ENCODE peak calls at places on chromosomes 5 and 9, in eight cellular contexts. One of them, this sample, is unnamed.

GRCh38 chr5:160957312-160957711 is 105.3 kb upstream of the ATP10B start:
- DNase-seq in activated T-helper 1 cell treated with Interleukin-2 at 50 U/mL for 16 hours: no peak
- DNase-seq in breast epithelium: no peak
- DNase-seq in lung microvascular endothelial cell: no peak
- DNase-seq in head of caudate nucleus: no peak
- DNase-seq in H4: no peak
- DNase-seq in cardiac muscle cell: no peak
- DNase-seq in HT1080: no peak
- DNase-seq in this sample: no peak

GRCh38 chr5:157568717-157569116 is 6.9 kb downstream of the ADAM19 start:
- DNase-seq in activated T-helper 1 cell treated with Interleukin-2 at 50 U/mL for 16 hours: no peak
- DNase-seq in breast epithelium: no peak
- DNase-seq in lung microvascular endothelial cell: peak; percentile 53
- DNase-seq in head of caudate nucleus: peak; percentile 39
- DNase-seq in H4: no peak
- DNase-seq in cardiac muscle cell: no peak
- DNase-seq in HT1080: no peak
- DNase-seq in this sample: no peak

GRCh38 chr9:21402387-21403247 is 6.3 kb upstream of the IFNA8 start:
- DNase-seq in activated T-helper 1 cell treated with Interleukin-2 at 50 U/mL for 16 hours: no peak
- DNase-seq in breast epithelium: no peak
- DNase-seq in lung microvascular endothelial cell: no peak
- DNase-seq in head of caudate nucleus: peak; percentile 61
- DNase-seq in H4: no peak
- DNase-seq in cardiac muscle cell: peak; percentile 21
- DNase-seq in HT1080: no peak
- DNase-seq in this sample: no peak

GRCh38 chr5:6201626-6202025 is 176.7 kb downstream of the MED10 start:
- DNase-seq in activated T-helper 1 cell treated with Interleukin-2 at 50 U/mL for 16 hours: no peak
- DNase-seq in breast epithelium: no peak
- DNase-seq in lung microvascular endothelial cell: no peak
- DNase-seq in head of caudate nucleus: no peak
- DNase-seq in H4: no peak
- DNase-seq in cardiac muscle cell: peak; percentile 1
- DNase-seq in HT1080: peak; percentile 70
- DNase-seq in this sample: no peak

GRCh38 chr5:31407921-31408714 is 123.8 kb downstream of the DROSHA start:
- DNase-seq in activated T-helper 1 cell treated with Interleukin-2 at 50 U/mL for 16 hours: no peak
- DNase-seq in breast epithelium: no peak
- DNase-seq in lung microvascular endothelial cell: no peak
- DNase-seq in head of caudate nucleus: no peak
- DNase-seq in H4: no peak
- DNase-seq in cardiac muscle cell: no peak
- DNase-seq in HT1080: peak; percentile 14
- DNase-seq in this sample: no peak

GRCh38 chr5:147455321-147455720 is 54.5 kb downstream of the DPYSL3 start:
- DNase-seq in activated T-helper 1 cell treated with Interleukin-2 at 50 U/mL for 16 hours: no peak
- DNase-seq in breast epithelium: no peak
- DNase-seq in lung microvascular endothelial cell: no peak
- DNase-seq in head of caudate nucleus: no peak
- DNase-seq in H4: peak; percentile 56
- DNase-seq in cardiac muscle cell: peak; percentile 97
- DNase-seq in HT1080: no peak
- DNase-seq in this sample: no peak

GRCh38 chr9:6055213-6055612 is 39.8 kb upstream of the RANBP6 start:
- DNase-seq in activated T-helper 1 cell treated with Interleukin-2 at 50 U/mL for 16 hours: no peak
- DNase-seq in breast epithelium: no peak
- DNase-seq in lung microvascular endothelial cell: peak; percentile 73
- DNase-seq in head of caudate nucleus: no peak
- DNase-seq in H4: peak; percentile 68
- DNase-seq in cardiac muscle cell: peak; percentile 98
- DNase-seq in HT1080: peak; percentile 85
- DNase-seq in this sample: no peak

GRCh38 chr5:138541511-138541910 is 1.5 kb downstream of the ETF1 start:
- DNase-seq in activated T-helper 1 cell treated with Interleukin-2 at 50 U/mL for 16 hours: no peak
- DNase-seq in breast epithelium: no peak
- DNase-seq in lung microvascular endothelial cell: no peak
- DNase-seq in head of caudate nucleus: no peak
- DNase-seq in H4: no peak
- DNase-seq in cardiac muscle cell: peak; percentile 24
- DNase-seq in HT1080: no peak
- DNase-seq in this sample: no peak

GRCh38 chr5:95725937-95726810 is 5.0 kb upstream of the RHOBTB3 start:
- DNase-seq in activated T-helper 1 cell treated with Interleukin-2 at 50 U/mL for 16 hours: no peak
- DNase-seq in breast epithelium: no peak
- DNase-seq in lung microvascular endothelial cell: no peak
- DNase-seq in head of caudate nucleus: no peak
- DNase-seq in H4: no peak
- DNase-seq in cardiac muscle cell: peak; percentile 46
- DNase-seq in HT1080: no peak
- DNase-seq in this sample: no peak

GRCh38 chr5:132253452-132254320 is 3.8 kb upstream of the PDLIM4 start:
- DNase-seq in activated T-helper 1 cell treated with Interleukin-2 at 50 U/mL for 16 hours: no peak
- DNase-seq in breast epithelium: no peak
- DNase-seq in lung microvascular endothelial cell: no peak
- DNase-seq in head of caudate nucleus: no peak
- DNase-seq in H4: no peak
- DNase-seq in cardiac muscle cell: no peak
- DNase-seq in HT1080: no peak
- DNase-seq in this sample: no peak

GRCh38 chr5:100270323-100270771 is 264.8 kb upstream of the FAM174A start:
- DNase-seq in activated T-helper 1 cell treated with Interleukin-2 at 50 U/mL for 16 hours: no peak
- DNase-seq in breast epithelium: no peak
- DNase-seq in lung microvascular endothelial cell: peak; percentile 1
- DNase-seq in head of caudate nucleus: no peak
- DNase-seq in H4: peak; percentile 53
- DNase-seq in cardiac muscle cell: no peak
- DNase-seq in HT1080: peak; percentile 79
- DNase-seq in this sample: no peak

GRCh38 chr5:9263656-9264055 is 282.2 kb downstream of the SEMA5A start:
- DNase-seq in activated T-helper 1 cell treated with Interleukin-2 at 50 U/mL for 16 hours: no peak
- DNase-seq in breast epithelium: no peak
- DNase-seq in lung microvascular endothelial cell: no peak
- DNase-seq in head of caudate nucleus: no peak
- DNase-seq in H4: no peak
- DNase-seq in cardiac muscle cell: no peak
- DNase-seq in HT1080: no peak
- DNase-seq in this sample: no peak

GRCh38 chr5:138770977-138771376 is 17.8 kb downstream of the CTNNA1 start:
- DNase-seq in activated T-helper 1 cell treated with Interleukin-2 at 50 U/mL for 16 hours: no peak
- DNase-seq in breast epithelium: no peak
- DNase-seq in lung microvascular endothelial cell: no peak
- DNase-seq in head of caudate nucleus: no peak
- DNase-seq in H4: no peak
- DNase-seq in cardiac muscle cell: no peak
- DNase-seq in HT1080: no peak
- DNase-seq in this sample: no peak

GRCh38 chr9:111621895-111622480 is 9.1 kb upstream of the DNAJC25 start:
- DNase-seq in activated T-helper 1 cell treated with Interleukin-2 at 50 U/mL for 16 hours: no peak
- DNase-seq in breast epithelium: no peak
- DNase-seq in lung microvascular endothelial cell: peak; percentile 72
- DNase-seq in head of caudate nucleus: peak; percentile 34
- DNase-seq in H4: peak; percentile 33
- DNase-seq in cardiac muscle cell: peak; percentile 69
- DNase-seq in HT1080: no peak
- DNase-seq in this sample: peak; percentile 49

GRCh38 chr9:81092057-81092456 is 597.3 kb downstream of the TLE1 start:
- DNase-seq in activated T-helper 1 cell treated with Interleukin-2 at 50 U/mL for 16 hours: no peak
- DNase-seq in breast epithelium: no peak
- DNase-seq in lung microvascular endothelial cell: no peak
- DNase-seq in head of caudate nucleus: no peak
- DNase-seq in H4: no peak
- DNase-seq in cardiac muscle cell: no peak
- DNase-seq in HT1080: no peak
- DNase-seq in this sample: no peak

GRCh38 chr9:127011772-127012171 is 97.2 kb downstream of the RALGPS1 start:
- DNase-seq in activated T-helper 1 cell treated with Interleukin-2 at 50 U/mL for 16 hours: no peak
- DNase-seq in breast epithelium: no peak
- DNase-seq in lung microvascular endothelial cell: no peak
- DNase-seq in head of caudate nucleus: no peak
- DNase-seq in H4: no peak
- DNase-seq in cardiac muscle cell: no peak
- DNase-seq in HT1080: no peak
- DNase-seq in this sample: no peak

GRCh38 chr9:95852059-95853032 is 23.1 kb upstream of the ERCC6L2 start:
- DNase-seq in activated T-helper 1 cell treated with Interleukin-2 at 50 U/mL for 16 hours: no peak
- DNase-seq in breast epithelium: no peak
- DNase-seq in lung microvascular endothelial cell: no peak
- DNase-seq in head of caudate nucleus: no peak
- DNase-seq in H4: no peak
- DNase-seq in cardiac muscle cell: no peak
- DNase-seq in HT1080: peak; percentile 71
- DNase-seq in this sample: no peak

GRCh38 chr9:127162046-127162445 is 39.6 kb upstream of the ANGPTL2 start:
- DNase-seq in activated T-helper 1 cell treated with Interleukin-2 at 50 U/mL for 16 hours: no peak
- DNase-seq in breast epithelium: peak; percentile 63
- DNase-seq in lung microvascular endothelial cell: no peak
- DNase-seq in head of caudate nucleus: no peak
- DNase-seq in H4: peak; percentile 42
- DNase-seq in cardiac muscle cell: no peak
- DNase-seq in HT1080: no peak
- DNase-seq in this sample: no peak

GRCh38 chr5:151047814-151048425 is 27.5 kb downstream of the GPX3 start:
- DNase-seq in activated T-helper 1 cell treated with Interleukin-2 at 50 U/mL for 16 hours: no peak
- DNase-seq in breast epithelium: no peak
- DNase-seq in lung microvascular endothelial cell: peak; percentile 44
- DNase-seq in head of caudate nucleus: peak; percentile 58
- DNase-seq in H4: no peak
- DNase-seq in cardiac muscle cell: peak; percentile 38
- DNase-seq in HT1080: no peak
- DNase-seq in this sample: no peak

GRCh38 chr5:88715503-88715902 is 167.5 kb downstream of the MEF2C start:
- DNase-seq in activated T-helper 1 cell treated with Interleukin-2 at 50 U/mL for 16 hours: no peak
- DNase-seq in breast epithelium: no peak
- DNase-seq in lung microvascular endothelial cell: no peak
- DNase-seq in head of caudate nucleus: no peak
- DNase-seq in H4: no peak
- DNase-seq in cardiac muscle cell: no peak
- DNase-seq in HT1080: no peak
- DNase-seq in this sample: no peak

GRCh38 chr9:36154213-36154952 is 14.8 kb upstream of the CCIN start:
- DNase-seq in activated T-helper 1 cell treated with Interleukin-2 at 50 U/mL for 16 hours: no peak
- DNase-seq in breast epithelium: no peak
- DNase-seq in lung microvascular endothelial cell: peak; percentile 95
- DNase-seq in head of caudate nucleus: peak; percentile 78
- DNase-seq in H4: no peak
- DNase-seq in cardiac muscle cell: peak; percentile 89
- DNase-seq in HT1080: peak; percentile 73
- DNase-seq in this sample: peak; percentile 71

GRCh38 chr9:92048924-92049625 is 66.1 kb downstream of the SPTLC1 start:
- DNase-seq in activated T-helper 1 cell treated with Interleukin-2 at 50 U/mL for 16 hours: no peak
- DNase-seq in breast epithelium: no peak
- DNase-seq in lung microvascular endothelial cell: no peak
- DNase-seq in head of caudate nucleus: no peak
- DNase-seq in H4: peak; percentile 40
- DNase-seq in cardiac muscle cell: no peak
- DNase-seq in HT1080: no peak
- DNase-seq in this sample: no peak

GRCh38 chr9:78612089-78612488 is 315.2 kb downstream of the PSAT1 start:
- DNase-seq in activated T-helper 1 cell treated with Interleukin-2 at 50 U/mL for 16 hours: no peak
- DNase-seq in breast epithelium: no peak
- DNase-seq in lung microvascular endothelial cell: no peak
- DNase-seq in head of caudate nucleus: no peak
- DNase-seq in H4: no peak
- DNase-seq in cardiac muscle cell: no peak
- DNase-seq in HT1080: peak; percentile 65
- DNase-seq in this sample: no peak

GRCh38 chr5:16957305-16958165 is 21.4 kb upstream of the MYO10 start:
- DNase-seq in activated T-helper 1 cell treated with Interleukin-2 at 50 U/mL for 16 hours: no peak
- DNase-seq in breast epithelium: no peak
- DNase-seq in lung microvascular endothelial cell: no peak
- DNase-seq in head of caudate nucleus: no peak
- DNase-seq in H4: peak; percentile 45
- DNase-seq in cardiac muscle cell: peak; percentile 92
- DNase-seq in HT1080: peak; percentile 100
- DNase-seq in this sample: peak; percentile 86

GRCh38 chr9:104895572-104895971 is 32.4 kb downstream of the ABCA1 start:
- DNase-seq in activated T-helper 1 cell treated with Interleukin-2 at 50 U/mL for 16 hours: no peak
- DNase-seq in breast epithelium: no peak
- DNase-seq in lung microvascular endothelial cell: no peak
- DNase-seq in head of caudate nucleus: no peak
- DNase-seq in H4: peak; percentile 52
- DNase-seq in cardiac muscle cell: peak; percentile 74
- DNase-seq in HT1080: peak; percentile 65
- DNase-seq in this sample: no peak

GRCh38 chr5:150608991-150609390 is 31.5 kb upstream of the SYNPO start:
- DNase-seq in activated T-helper 1 cell treated with Interleukin-2 at 50 U/mL for 16 hours: no peak
- DNase-seq in breast epithelium: no peak
- DNase-seq in lung microvascular endothelial cell: no peak
- DNase-seq in head of caudate nucleus: no peak
- DNase-seq in H4: no peak
- DNase-seq in cardiac muscle cell: no peak
- DNase-seq in HT1080: no peak
- DNase-seq in this sample: no peak

GRCh38 chr5:166441-167372 is 24.6 kb upstream of the LRRC14B start:
- DNase-seq in activated T-helper 1 cell treated with Interleukin-2 at 50 U/mL for 16 hours: no peak
- DNase-seq in breast epithelium: peak; percentile 41
- DNase-seq in lung microvascular endothelial cell: no peak
- DNase-seq in head of caudate nucleus: no peak
- DNase-seq in H4: no peak
- DNase-seq in cardiac muscle cell: no peak
- DNase-seq in HT1080: no peak
- DNase-seq in this sample: no peak

GRCh38 chr5:66223637-66224036 is 79.5 kb downstream of the SREK1 start:
- DNase-seq in activated T-helper 1 cell treated with Interleukin-2 at 50 U/mL for 16 hours: no peak
- DNase-seq in breast epithelium: no peak
- DNase-seq in lung microvascular endothelial cell: peak; percentile 39
- DNase-seq in head of caudate nucleus: peak; percentile 54
- DNase-seq in H4: no peak
- DNase-seq in cardiac muscle cell: peak; percentile 45
- DNase-seq in HT1080: peak; percentile 14
- DNase-seq in this sample: no peak

GRCh38 chr5:73640861-73641320 is 14.9 kb downstream of the ARHGEF28 start:
- DNase-seq in activated T-helper 1 cell treated with Interleukin-2 at 50 U/mL for 16 hours: no peak
- DNase-seq in breast epithelium: no peak
- DNase-seq in lung microvascular endothelial cell: peak; percentile 73
- DNase-seq in head of caudate nucleus: no peak
- DNase-seq in H4: peak; percentile 20
- DNase-seq in cardiac muscle cell: peak; percentile 76
- DNase-seq in HT1080: peak; percentile 74
- DNase-seq in this sample: no peak

GRCh38 chr5:174172104-174172965 is 126.8 kb downstream of the NSG2 start:
- DNase-seq in activated T-helper 1 cell treated with Interleukin-2 at 50 U/mL for 16 hours: no peak
- DNase-seq in breast epithelium: no peak
- DNase-seq in lung microvascular endothelial cell: no peak
- DNase-seq in head of caudate nucleus: peak; percentile 88
- DNase-seq in H4: peak; percentile 37
- DNase-seq in cardiac muscle cell: no peak
- DNase-seq in HT1080: no peak
- DNase-seq in this sample: no peak

GRCh38 chr5:59055745-59056448 is 473.0 kb downstream of the RAB3C start:
- DNase-seq in activated T-helper 1 cell treated with Interleukin-2 at 50 U/mL for 16 hours: no peak
- DNase-seq in breast epithelium: no peak
- DNase-seq in lung microvascular endothelial cell: no peak
- DNase-seq in head of caudate nucleus: no peak
- DNase-seq in H4: no peak
- DNase-seq in cardiac muscle cell: no peak
- DNase-seq in HT1080: peak; percentile 18
- DNase-seq in this sample: no peak

GRCh38 chr9:69542942-69543704 is 129.0 kb downstream of the APBA1 start:
- DNase-seq in activated T-helper 1 cell treated with Interleukin-2 at 50 U/mL for 16 hours: no peak
- DNase-seq in breast epithelium: no peak
- DNase-seq in lung microvascular endothelial cell: peak; percentile 29
- DNase-seq in head of caudate nucleus: peak; percentile 28
- DNase-seq in H4: no peak
- DNase-seq in cardiac muscle cell: no peak
- DNase-seq in HT1080: peak; percentile 11
- DNase-seq in this sample: no peak

GRCh38 chr9:88976888-88977257 is 14.4 kb upstream of the S1PR3 start:
- DNase-seq in activated T-helper 1 cell treated with Interleukin-2 at 50 U/mL for 16 hours: no peak
- DNase-seq in breast epithelium: no peak
- DNase-seq in lung microvascular endothelial cell: no peak
- DNase-seq in head of caudate nucleus: no peak
- DNase-seq in H4: no peak
- DNase-seq in cardiac muscle cell: no peak
- DNase-seq in HT1080: no peak
- DNase-seq in this sample: no peak

GRCh38 chr5:96816430-96816939 is 8.7 kb upstream of the ERAP1 start:
- DNase-seq in activated T-helper 1 cell treated with Interleukin-2 at 50 U/mL for 16 hours: peak; percentile 34
- DNase-seq in breast epithelium: no peak
- DNase-seq in lung microvascular endothelial cell: no peak
- DNase-seq in head of caudate nucleus: no peak
- DNase-seq in H4: peak; percentile 81
- DNase-seq in cardiac muscle cell: no peak
- DNase-seq in HT1080: peak; percentile 59
- DNase-seq in this sample: no peak

This sample was measured in hepatic stellate cell.